ENCODE peak calls at places on chromosome 1, in five cellular contexts. R is H1, D is body of pancreas, M is fibroblast of lung, U is cardiac muscle cell. Y is an unnamed sample. For H3K36me3, the result is how much of the 10 kb centered on the place peaks cover.

GRCh38 chr1:7585216-7585907 is 185.7 kb upstream of the VAMP3 start:
- DNase-seq in R (no peak), D (no peak), M (no peak), U (no peak), Y (no peak)

GRCh38 chr1:100038401-100039306 is 68.9 kb downstream of the SLC35A3 start:
- DNase-seq in R (peak), D (peak), M (peak), U (peak), Y (peak)

GRCh38 chr1:204503122-204503912 is 8.7 kb upstream of the PIK3C2B start:
- DNase-seq in R (no peak), D (no peak), M (peak), U (peak), Y (peak)

GRCh38 chr1:228735871-228736586 is 750 bp downstream of the RHOU start:
- DNase-seq in R (peak), D (peak), M (peak), U (peak), Y (peak)

GRCh38 chr1:225445644-225446297 is 17.9 kb upstream of the LBR start:
- DNase-seq in R (no peak), D (no peak), M (no peak), U (no peak), Y (peak)

GRCh38 chr1:181142096-181143043 is 53.9 kb downstream of the IER5 start:
- DNase-seq in R (peak), D (peak), M (peak), U (peak), Y (peak)

GRCh38 chr1:174135200-174135599 is 24.1 kb upstream of the RABGAP1L start:
- DNase-seq in R (no peak), D (no peak), M (peak), U (no peak), Y (no peak)

GRCh38 chr1:1346501-1346890 is 2.7 kb downstream of the DVL1 start:
- DNase-seq in R (no peak), D (no peak), M (no peak), U (no peak), Y (no peak)

GRCh38 chr1:166974647-166975345 is 544 bp downstream of the ILDR2 start:
- DNase-seq in R (no peak), D (no peak), M (no peak), U (no peak), Y (no peak)

GRCh38 chr1:231274119-231274825 is 33.3 kb downstream of the GNPAT start:
- DNase-seq in R (no peak), D (no peak), M (peak), U (no peak), Y (no peak)

GRCh38 chr1:2328676-2329455 is 62.5 kb downstream of the MORN1 start:
- DNase-seq in R (no peak), D (no peak), M (no peak), U (no peak), Y (no peak)

GRCh38 chr1:9368356-9368755 is 75.7 kb downstream of the SPSB1 start:
- DNase-seq in R (no peak), D (no peak), M (no peak), U (no peak), Y (no peak)

GRCh38 chr1:24743404-24744211 is 1.6 kb upstream of the CLIC4 start:
- DNase-seq in R (no peak), D (no peak), M (peak), U (no peak), Y (no peak)

GRCh38 chr1:13642306-13643004 is 57.5 kb upstream of the PRDM2 start:
- DNase-seq in R (no peak), D (no peak), M (no peak), U (no peak), Y (no peak)

GRCh38 chr1:222413436-222413835 is 134.5 kb downstream of the HHIPL2 start:
- DNase-seq in R (no peak), D (no peak), M (no peak), U (no peak), Y (no peak)

GRCh38 chr1:162062542-162063015 is 6.9 kb upstream of the NOS1AP start:
- DNase-seq in R (no peak), D (no peak), M (peak), U (peak), Y (no peak)

GRCh38 chr1:107739651-107740050 is 225.3 kb downstream of the VAV3 start:
- DNase-seq in R (no peak), D (no peak), M (no peak), U (no peak), Y (no peak)

GRCh38 chr1:145965119-145965744 is 742 bp downstream of the POLR3GL start:
- DNase-seq in R (no peak), D (no peak), M (no peak), U (no peak), Y (no peak)

GRCh38 chr1:110060034-110060661 is 10.3 kb downstream of the ALX3 start:
- DNase-seq in R (peak), D (no peak), M (no peak), U (peak), Y (peak)

GRCh38 chr1:186482661-186483255 is 21.8 kb upstream of the PDC start:
- DNase-seq in R (peak), D (peak), M (peak), U (peak), Y (peak)

GRCh38 chr1:29753244-29753643 is 516.9 kb downstream of the PTPRU start:
- DNase-seq in R (peak), D (no peak), M (no peak), U (no peak), Y (peak)

GRCh38 chr1:111727056-111727455 is 12.1 kb downstream of the INKA2 start:
- DNase-seq in R (no peak), D (no peak), M (no peak), U (no peak), Y (peak)

GRCh38 chr1:87117761-87118160 is 203.3 kb downstream of the HS2ST1 start:
- DNase-seq in R (no peak), D (no peak), M (peak), U (no peak), Y (no peak)

GRCh38 chr1:159071970-159072582 is 4.5 kb downstream of the AIM2 start:
- DNase-seq in R (no peak), D (no peak), M (peak), U (peak), Y (no peak)

GRCh38 chr1:67682659-67683197 is 2.3 kb upstream of the GADD45A start:
- DNase-seq in R (no peak), D (no peak), M (peak), U (no peak), Y (no peak)

GRCh38 chr1:170805957-170806662 is 129.2 kb upstream of the MROH9 start:
- DNase-seq in R (no peak), D (peak), M (no peak), U (peak), Y (no peak)

GRCh38 chr1:25629836-25630235 is 13.2 kb downstream of the MAN1C1 start:
- DNase-seq in R (no peak), D (no peak), M (peak), U (no peak), Y (no peak)

GRCh38 chr1:209704584-209704983 is at the start of gene HSD11B1:
- DNase-seq in R (no peak), D (peak), M (peak), U (no peak), Y (peak)

GRCh38 chr1:58929667-58930325 is 145.9 kb upstream of the JUN start:
- DNase-seq in R (no peak), D (no peak), M (peak), U (no peak), Y (peak)

GRCh38 chr1:159924025-159924790 is 1.1 kb downstream of the TAGLN2 start:
- DNase-seq in R (no peak), D (peak), M (peak), U (no peak), Y (peak)

GRCh38 chr1:41364444-41365319 is 3.4 kb downstream of the FOXO6 start:
- DNase-seq in R (no peak), D (no peak), M (no peak), U (no peak), Y (no peak)

GRCh38 chr1:218479436-218480115 is 134.4 kb downstream of the TGFB2 start:
- DNase-seq in R (no peak), D (no peak), M (peak), U (no peak), Y (no peak)

GRCh38 chr1:1988061-1988945 is 15.3 kb downstream of the CFAP74 start:
- DNase-seq in R (no peak), D (no peak), M (no peak), U (no peak), Y (no peak)

GRCh38 chr1:91400133-91400725 is 4.4 kb downstream of the HFM1 start:
- DNase-seq in R (no peak), D (no peak), M (no peak), U (no peak), Y (no peak)

GRCh38 chr1:220274122-220274855 is 2.0 kb upstream of the RAB3GAP2 start:
- DNase-seq in R (no peak), D (no peak), M (peak), U (no peak), Y (no peak)

GRCh38 chr1:234617986-234618725 is 8.2 kb upstream of the IRF2BP2 start:
- DNase-seq in R (no peak), D (no peak), M (peak), U (no peak), Y (no peak)

GRCh38 chr1:151313501-151313900 is 13.7 kb downstream of the PI4KB start:
- DNase-seq in R (no peak), D (no peak), M (no peak), U (no peak), Y (no peak)

GRCh38 chr1:151312439-151313225 is 14.6 kb downstream of the PI4KB start:
- DNase-seq in R (no peak), D (no peak), M (peak), U (no peak), Y (no peak)

GRCh38 chr1:151310986-151311385 is 16.2 kb downstream of the PI4KB start:
- DNase-seq in R (no peak), D (no peak), M (no peak), U (no peak), Y (no peak)

GRCh38 chr1:151309851-151310323 is 17.3 kb downstream of the PI4KB start:
- DNase-seq in R (no peak), D (no peak), M (peak), U (no peak), Y (no peak)

GRCh38 chr1:151311589-151312331 is 15.5 kb downstream of the PI4KB start:
- DNase-seq in R (no peak), D (peak), M (peak), U (no peak), Y (peak)
- H3K36me3 ChIP-seq in R (under half), D (under half), M (under half), U (under half), Y (under half)

GRCh38 chr1:63299387-63299786 is 23.0 kb upstream of the FOXD3 start:
- DNase-seq in R (no peak), D (no peak), M (no peak), U (no peak), Y (no peak)
- H3K27ac ChIP-seq in R (no peak), D (no peak), M (no peak), U (no peak), Y (no peak)

DNA sequence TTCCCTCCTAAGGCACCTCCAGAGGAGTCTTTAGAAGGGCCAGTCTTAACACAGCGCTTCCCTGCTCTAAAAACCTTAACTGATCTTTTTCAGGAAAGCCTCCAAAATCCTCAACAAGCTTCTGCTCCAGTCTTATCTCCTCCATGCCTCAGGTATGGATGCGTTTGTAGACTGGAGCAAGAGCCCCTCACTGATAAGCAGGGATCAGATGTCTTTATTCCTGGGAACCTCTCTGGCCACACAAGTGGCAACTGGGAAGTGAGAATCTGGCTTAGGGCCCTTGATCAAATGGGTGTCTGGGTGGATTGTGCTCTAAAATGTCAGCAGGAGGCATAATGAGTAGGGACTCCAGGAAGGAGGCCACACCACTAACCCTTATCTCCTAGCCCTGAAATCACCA is 1.4 kb downstream of the ZBTB8A start:
- DNase-seq in R (no peak), D (no peak), M (no peak), U (peak), Y (no peak)
- H3K4me3 ChIP-seq in R (peak), D (no peak), M (peak), U (peak), Y (no peak)

GRCh38 chr1:116721608-116722007 is 32.6 kb upstream of the CD2 start:
- DNase-seq in R (no peak), D (no peak), M (no peak), U (no peak), Y (no peak)
- H3K36me3 ChIP-seq in R (under half), D (under half), M (under half), U (under half), Y (under half)

DNA sequence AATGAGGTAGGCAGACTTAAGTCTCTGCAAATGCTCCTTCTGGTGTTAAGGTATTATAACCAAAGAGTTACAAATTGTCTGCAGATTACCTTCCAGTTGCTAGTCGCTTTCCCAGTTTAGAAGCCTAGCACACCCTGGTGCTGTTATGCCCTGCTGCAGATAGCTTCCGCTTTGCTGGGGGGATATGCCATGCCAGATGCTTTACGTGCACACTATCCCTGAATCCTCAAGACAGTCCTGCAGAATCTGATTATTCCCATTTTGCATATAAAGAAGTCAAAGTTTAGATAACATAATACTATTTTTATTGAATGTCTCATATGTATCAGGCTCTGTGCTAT is 166.5 kb downstream of the DHRS3 start:
- DNase-seq in R (no peak), D (no peak), M (no peak), U (no peak), Y (no peak)
- H3K27ac ChIP-seq in R (no peak), D (no peak), M (no peak), U (no peak), Y (no peak)

GRCh38 chr1:184479435-184480202 is 92.8 kb downstream of the C1orf21 start:
- DNase-seq in R (no peak), D (no peak), M (no peak), U (no peak), Y (peak)
- H3K4me3 ChIP-seq in R (no peak), D (no peak), M (no peak), U (no peak), Y (no peak)

GRCh38 chr1:198671136-198671535 is 32.3 kb downstream of the PTPRC start:
- DNase-seq in R (no peak), D (no peak), M (no peak), U (no peak), Y (no peak)
- H3K36me3 ChIP-seq in R (under half), D (under half), M (under half), U (under half), Y (under half)

GRCh38 chr1:22854688-22855565 is 117.7 kb downstream of the LACTBL1 start:
- DNase-seq in R (no peak), D (no peak), M (no peak), U (no peak), Y (no peak)
- H3K27ac ChIP-seq in R (no peak), D (no peak), M (no peak), U (no peak), Y (no peak)